ENCODE peak calls at places on chromosomes 1 and 21, in four cellular contexts. One of them, this sample, is unnamed.

GRCh38 chr1:240441684-240442083 is 170.3 kb downstream of the GREM2 start:
- DNase-seq in heart left ventricle: no peak
- DNase-seq in psoas muscle: no peak
- DNase-seq in fibroblast of pulmonary artery: no peak
- DNase-seq in this sample: no peak

GRCh38 chr1:88684482-88685238 is 587 bp downstream of the PKN2 start:
- DNase-seq in fibroblast of pulmonary artery: peak; percentile 44
- DNase-seq in heart left ventricle: peak; percentile 85
- DNase-seq in psoas muscle: peak; percentile 78
- DNase-seq in this sample: peak; percentile 47

GRCh38 chr1:57316291-57316690 is 107.6 kb downstream of the DAB1 start:
- DNase-seq in heart left ventricle: no peak
- DNase-seq in fibroblast of pulmonary artery: no peak
- DNase-seq in psoas muscle: no peak
- DNase-seq in this sample: no peak

GRCh38 chr1:209672705-209673630 is 2.2 kb upstream of the G0S2 start:
- DNase-seq in fibroblast of pulmonary artery: peak; percentile 69
- DNase-seq in psoas muscle: no peak
- DNase-seq in heart left ventricle: no peak
- DNase-seq in this sample: peak; percentile 58

GRCh38 chr1:10733967-10734366 is 62.5 kb downstream of the CASZ1 start:
- DNase-seq in psoas muscle: no peak
- DNase-seq in heart left ventricle: no peak
- DNase-seq in fibroblast of pulmonary artery: no peak
- DNase-seq in this sample: no peak

GRCh38 chr1:176897350-176898236 is 266.9 kb downstream of the ASTN1 start:
- DNase-seq in heart left ventricle: peak; percentile 76
- DNase-seq in psoas muscle: peak; percentile 72
- DNase-seq in fibroblast of pulmonary artery: peak; percentile 75
- DNase-seq in this sample: peak; percentile 68

GRCh38 chr1:38026592-38027200 is 14.2 kb downstream of the UTP11 start:
- DNase-seq in psoas muscle: peak; percentile 75
- DNase-seq in heart left ventricle: no peak
- DNase-seq in fibroblast of pulmonary artery: peak; percentile 72
- DNase-seq in this sample: peak; percentile 61

GRCh38 chr1:203290261-203291089 is 14.8 kb upstream of the BTG2 start:
- DNase-seq in fibroblast of pulmonary artery: peak; percentile 81
- DNase-seq in psoas muscle: peak; percentile 98
- DNase-seq in heart left ventricle: peak; percentile 97
- DNase-seq in this sample: peak; percentile 56

GRCh38 chr1:19597463-19598309 is 46.4 kb upstream of the NBL1 start:
- DNase-seq in fibroblast of pulmonary artery: peak; percentile 56
- DNase-seq in psoas muscle: no peak
- DNase-seq in heart left ventricle: no peak
- DNase-seq in this sample: peak; percentile 57

GRCh38 chr1:14705824-14706223 is 107.3 kb downstream of the KAZN start:
- DNase-seq in fibroblast of pulmonary artery: no peak
- DNase-seq in heart left ventricle: no peak
- DNase-seq in psoas muscle: no peak
- DNase-seq in this sample: no peak

GRCh38 chr1:31576201-31576669 is at the start of gene TINAGL1:
- DNase-seq in heart left ventricle: peak; percentile 77
- DNase-seq in psoas muscle: no peak
- DNase-seq in fibroblast of pulmonary artery: no peak
- DNase-seq in this sample: no peak

GRCh38 chr1:16375521-16376359 is 8.7 kb downstream of the SZRD1 start:
- DNase-seq in heart left ventricle: no peak
- DNase-seq in fibroblast of pulmonary artery: peak; percentile 90
- DNase-seq in psoas muscle: no peak
- DNase-seq in this sample: no peak

GRCh38 chr1:50620680-50621329 is 197.6 kb upstream of the DMRTA2 start:
- DNase-seq in psoas muscle: no peak
- DNase-seq in fibroblast of pulmonary artery: peak; percentile 42
- DNase-seq in heart left ventricle: no peak
- DNase-seq in this sample: peak; percentile 18

GRCh38 chr1:3918966-3919611 is 19.0 kb upstream of the C1orf174 start:
- DNase-seq in psoas muscle: no peak
- DNase-seq in fibroblast of pulmonary artery: no peak
- DNase-seq in heart left ventricle: peak; percentile 49
- DNase-seq in this sample: no peak

GRCh38 chr21:29196021-29196663 is 65.7 kb downstream of the MAP3K7CL start:
- DNase-seq in psoas muscle: no peak
- DNase-seq in heart left ventricle: no peak
- DNase-seq in fibroblast of pulmonary artery: peak; percentile 96
- DNase-seq in this sample: peak; percentile 96

GRCh38 chr1:232292246-232292645 is 337.7 kb downstream of the SIPA1L2 start:
- DNase-seq in psoas muscle: no peak
- DNase-seq in heart left ventricle: no peak
- DNase-seq in fibroblast of pulmonary artery: peak; percentile 26
- DNase-seq in this sample: no peak

GRCh38 chr1:232291681-232292080 is 338.3 kb downstream of the SIPA1L2 start:
- DNase-seq in psoas muscle: no peak
- DNase-seq in heart left ventricle: no peak
- DNase-seq in fibroblast of pulmonary artery: peak; percentile 76
- DNase-seq in this sample: no peak

GRCh38 chr1:232293361-232293760 is 336.6 kb downstream of the SIPA1L2 start:
- DNase-seq in psoas muscle: no peak
- DNase-seq in fibroblast of pulmonary artery: no peak
- DNase-seq in heart left ventricle: no peak
- DNase-seq in this sample: no peak

GRCh38 chr1:232291258-232291657 is 338.7 kb downstream of the SIPA1L2 start:
- DNase-seq in heart left ventricle: no peak
- DNase-seq in psoas muscle: no peak
- DNase-seq in fibroblast of pulmonary artery: peak; percentile 69
- DNase-seq in this sample: peak; percentile 26

DNA sequence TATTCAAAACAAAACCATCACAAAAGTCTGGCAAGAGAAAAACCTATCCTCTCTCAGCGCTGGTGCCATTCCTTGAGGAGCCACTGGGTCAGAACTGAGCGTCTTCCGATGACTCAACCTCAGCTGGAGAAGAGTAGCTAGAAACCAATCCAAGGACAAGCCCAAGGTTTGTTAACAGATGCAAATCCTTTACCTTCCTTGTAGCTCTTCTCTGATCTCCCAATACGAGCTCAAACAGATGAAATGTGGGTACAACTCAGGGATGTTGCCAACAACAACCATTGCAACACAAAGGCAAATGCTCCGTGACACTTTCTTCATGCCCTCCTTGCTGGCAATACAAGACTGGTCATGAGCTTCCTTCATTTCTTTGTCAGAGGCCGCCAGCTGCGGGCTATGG is 337.1 kb downstream of the SIPA1L2 start:
- DNase-seq in fibroblast of pulmonary artery: no peak
- DNase-seq in heart left ventricle: no peak
- DNase-seq in psoas muscle: no peak
- DNase-seq in this sample: no peak
- TF ChIP-seq CTCF in fibroblast of pulmonary artery: no peak
- TF ChIP-seq CTCF in heart left ventricle: no peak
- TF ChIP-seq CTCF in psoas muscle: no peak
- TF ChIP-seq CTCF in this sample: no peak

DNA sequence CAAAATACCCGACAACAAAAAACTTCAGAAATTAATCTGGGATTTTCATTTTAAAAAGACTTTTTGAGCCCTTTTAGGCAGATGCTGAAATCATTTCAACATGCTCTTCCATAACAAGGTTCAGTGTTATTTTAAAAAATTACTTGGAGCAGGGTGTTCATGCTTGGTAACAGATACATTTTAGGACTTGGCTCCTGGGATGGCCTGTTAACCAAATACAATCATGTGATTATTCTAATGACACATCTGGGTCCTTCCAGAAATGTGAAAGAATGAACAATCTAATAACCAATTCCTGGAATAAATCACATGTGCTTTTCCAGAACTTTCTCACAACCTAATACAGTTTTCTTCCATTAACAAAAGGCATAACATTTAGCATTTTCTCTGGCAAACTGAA is 379.8 kb upstream of the RUNX1 start:
- DNase-seq in heart left ventricle: no peak
- DNase-seq in psoas muscle: no peak
- DNase-seq in fibroblast of pulmonary artery: peak; percentile 3
- DNase-seq in this sample: peak; percentile 30
- H3K4me3 ChIP-seq in heart left ventricle: no peak overlapping the region
- H3K4me3 ChIP-seq in psoas muscle: no peak overlapping the region
- H3K4me3 ChIP-seq in fibroblast of pulmonary artery: no peak overlapping the region
- H3K4me3 ChIP-seq in this sample: no peak overlapping the region

GRCh38 chr1:224106568-224107281 is 7.2 kb upstream of the FBXO28 start:
- DNase-seq in heart left ventricle: no peak
- DNase-seq in fibroblast of pulmonary artery: peak; percentile 60
- DNase-seq in psoas muscle: no peak
- DNase-seq in this sample: peak; percentile 53
- TF ChIP-seq CTCF in heart left ventricle: no peak
- TF ChIP-seq CTCF in fibroblast of pulmonary artery: peak; percentile 64
- TF ChIP-seq CTCF in psoas muscle: no peak
- TF ChIP-seq CTCF in this sample: peak; percentile 59

GRCh38 chr1:228158690-228159665 is 6.6 kb upstream of the IBA57 start:
- DNase-seq in heart left ventricle: peak; percentile 43
- DNase-seq in psoas muscle: peak; percentile 46
- DNase-seq in fibroblast of pulmonary artery: no peak
- DNase-seq in this sample: no peak

GRCh38 chr1:228156518-228156875 is 6.8 kb downstream of the GJC2 start:
- DNase-seq in psoas muscle: peak; percentile 43
- DNase-seq in heart left ventricle: peak; percentile 47
- DNase-seq in fibroblast of pulmonary artery: no peak
- DNase-seq in this sample: no peak

GRCh38 chr1:228158151-228158571 is 7.4 kb upstream of the IBA57 start:
- DNase-seq in fibroblast of pulmonary artery: no peak
- DNase-seq in psoas muscle: peak; percentile 45
- DNase-seq in heart left ventricle: peak; percentile 47
- DNase-seq in this sample: no peak

GRCh38 chr1:228156941-228157351 is 7.2 kb downstream of the GJC2 start:
- DNase-seq in heart left ventricle: no peak
- DNase-seq in psoas muscle: peak; percentile 50
- DNase-seq in fibroblast of pulmonary artery: no peak
- DNase-seq in this sample: no peak

GRCh38 chr1:228157381-228158126 is 7.8 kb downstream of the GJC2 start:
- DNase-seq in psoas muscle: peak; percentile 48
- DNase-seq in fibroblast of pulmonary artery: no peak
- DNase-seq in heart left ventricle: peak; percentile 62
- DNase-seq in this sample: no peak
- H3K4me3 ChIP-seq in psoas muscle: peak overlapping the region; percentile 32
- H3K4me3 ChIP-seq in fibroblast of pulmonary artery: no peak overlapping the region
- H3K4me3 ChIP-seq in heart left ventricle: no peak overlapping the region
- H3K4me3 ChIP-seq in this sample: no peak overlapping the region

GRCh38 chr1:2237773-2238172 is 9.7 kb downstream of the SKI start:
- DNase-seq in fibroblast of pulmonary artery: no peak
- DNase-seq in psoas muscle: no peak
- DNase-seq in heart left ventricle: no peak
- DNase-seq in this sample: peak; percentile 47
- TF ChIP-seq CTCF in fibroblast of pulmonary artery: peak; percentile 7
- TF ChIP-seq CTCF in psoas muscle: peak; percentile 10
- TF ChIP-seq CTCF in heart left ventricle: peak; percentile 28
- TF ChIP-seq CTCF in this sample: peak; percentile 24